ENCODE peak calls at places on chromosomes 5 and 9, in ten cellular contexts. D is PC-3; X is GM06990; U is activated CD4-positive, alpha-beta T cell treated with anti-CD3 and anti-CD28 coated beads, Interleukin-2, amount 50 U/mL, for 1 hour; K is substantia nigra; Z is mesenteric fat pad; J is activated CD8-positive, alpha-beta T cell treated with anti-CD3 and anti-CD28 coated beads, Interleukin-2, amount 10 ng/mL, durations not matched to agents 7 days and 5 days; P is HT1080; O is LoVo; L is transverse colon. R is an unnamed sample.

GRCh38 chr9:130857864-130858730 is 23.0 kb downstream of the ABL1 start:
- DNase-seq in O (no peak), L (peak), J (no peak), Z (no peak), D (peak), U (no peak), X (no peak), P (peak), K (no peak), R (no peak)

GRCh38 chr9:86187121-86187520 is 72.3 kb downstream of the C9orf153 start:
- DNase-seq in U (no peak), O (no peak), L (no peak), K (no peak), Z (peak), X (no peak), P (no peak), D (no peak), J (no peak), R (no peak)

GRCh38 chr9:108580021-108580439 is 275.8 kb downstream of the ACTL7B start:
- DNase-seq in J (no peak), X (no peak), O (peak), K (no peak), P (peak), U (no peak), D (peak), Z (no peak), L (peak), R (peak)

GRCh38 chr5:56561-57290 is 35.2 kb upstream of the PLEKHG4B start:
- DNase-seq in U (no peak), J (peak), D (peak), X (no peak), Z (no peak), K (no peak), P (no peak), L (no peak), O (peak), R (peak)

GRCh38 chr5:10438301-10438700 is 3.4 kb upstream of the ROPN1L start:
- DNase-seq in P (no peak), X (no peak), Z (no peak), K (no peak), O (no peak), L (no peak), U (no peak), J (no peak), D (no peak), R (no peak)

GRCh38 chr5:148179234-148179824 is 11.0 kb downstream of the SPINK14 start:
- DNase-seq in P (peak), K (no peak), J (peak), O (peak), U (no peak), X (peak), D (peak), L (no peak), Z (no peak), R (peak)

GRCh38 chr9:86485359-86485758 is 131.1 kb upstream of the TUT7 start:
- DNase-seq in X (no peak), J (peak), O (no peak), L (no peak), D (no peak), K (no peak), U (no peak), Z (no peak), P (peak), R (no peak)

GRCh38 chr9:109320338-109320733 is 523 bp downstream of the EPB41L4B start:
- DNase-seq in O (peak), P (no peak), U (no peak), D (peak), Z (no peak), L (peak), X (peak), K (no peak), J (no peak), R (no peak)

GRCh38 chr5:136730426-136730825 is 365.1 kb upstream of the TRPC7 start:
- DNase-seq in U (no peak), K (no peak), Z (no peak), L (no peak), D (peak), P (no peak), J (no peak), O (peak), X (no peak), R (no peak)

GRCh38 chr5:178373711-178374110 is 141.1 kb upstream of the PHYKPL start:
- DNase-seq in U (no peak), Z (no peak), P (no peak), L (no peak), K (no peak), D (no peak), J (no peak), O (no peak), X (no peak), R (no peak)

GRCh38 chr9:16368425-16369087 is 501.9 kb downstream of the BNC2 start:
- DNase-seq in D (peak), O (no peak), X (no peak), L (no peak), P (peak), J (no peak), Z (no peak), K (no peak), U (no peak), R (peak)

GRCh38 chr5:36459191-36460135 is 146.9 kb upstream of the SLC1A3 start:
- DNase-seq in P (no peak), D (peak), U (no peak), J (no peak), X (no peak), K (no peak), L (no peak), Z (no peak), O (peak), R (peak)